ENCODE peak calls at places on chromosomes 5 and 9, in seven cellular contexts. B, D, V, S, Q, K and G are unnamed samples. For H3K9me3, the result is how much of the 10 kb centered on the place peaks cover.

GRCh38 chr5:177132504-177133118 is 962 bp upstream of the NSD1 start:
- DNase-seq in B (no peak), D (peak), V (peak), S (no peak), Q (no peak), K (no peak), G (peak)

GRCh38 chr9:126788631-126789349 is 16.1 kb upstream of the ZBTB43 start:
- DNase-seq in B (no peak), D (no peak), V (peak), S (no peak), Q (peak), K (peak), G (no peak)

GRCh38 chr5:98365126-98365525 is 408.3 kb upstream of the RGMB start:
- DNase-seq in B (no peak), D (no peak), V (no peak), S (no peak), Q (no peak), K (no peak), G (no peak)

GRCh38 chr5:33969572-33970452 is 14.7 kb downstream of the SLC45A2 start:
- DNase-seq in B (no peak), D (no peak), V (peak), S (no peak), Q (no peak), K (peak), G (no peak)

GRCh38 chr9:34675048-34675714 is 12.7 kb upstream of the CCL27 start:
- DNase-seq in B (no peak), D (no peak), V (peak), S (no peak), Q (no peak), K (peak), G (peak)

GRCh38 chr5:58635416-58635815 is 52.5 kb downstream of the RAB3C start:
- DNase-seq in B (no peak), D (no peak), V (no peak), S (no peak), Q (no peak), K (no peak), G (no peak)

GRCh38 chr9:89759563-89759962 is 154.8 kb downstream of the GADD45G start:
- DNase-seq in B (no peak), D (peak), V (no peak), S (no peak), Q (no peak), K (no peak), G (no peak)

GRCh38 chr5:95966005-95966404 is 4.4 kb upstream of the ELL2 start:
- DNase-seq in B (no peak), D (no peak), V (no peak), S (no peak), Q (no peak), K (peak), G (no peak)

GRCh38 chr5:116388564-116389258 is 185.9 kb downstream of the SEMA6A start:
- DNase-seq in B (no peak), D (no peak), V (no peak), S (no peak), Q (no peak), K (no peak), G (no peak)

GRCh38 chr5:148687427-148687826 is 33.1 kb upstream of the HTR4 start:
- DNase-seq in B (no peak), D (no peak), V (peak), S (no peak), Q (peak), K (peak), G (no peak)

GRCh38 chr5:148685520-148686134 is 31.3 kb upstream of the HTR4 start:
- DNase-seq in B (no peak), D (no peak), V (peak), S (no peak), Q (no peak), K (no peak), G (no peak)

GRCh38 chr5:148690945-148691344 is 36.6 kb upstream of the HTR4 start:
- DNase-seq in B (no peak), D (no peak), V (no peak), S (no peak), Q (no peak), K (no peak), G (no peak)

GRCh38 chr5:148688787-148689186 is 34.5 kb upstream of the HTR4 start:
- DNase-seq in B (no peak), D (no peak), V (no peak), S (no peak), Q (no peak), K (no peak), G (no peak)

GRCh38 chr5:148687871-148688270 is 33.5 kb upstream of the HTR4 start:
- DNase-seq in B (no peak), D (no peak), V (no peak), S (no peak), Q (no peak), K (no peak), G (no peak)
- H3K4me3 ChIP-seq in B (no peak), D (no peak), V (no peak), S (no peak), Q (no peak), K (no peak), G (no peak)

GRCh38 chr9:131528886-131529505 is 2.1 kb downstream of the UCK1 start:
- DNase-seq in B (no peak), D (no peak), V (no peak), S (no peak), Q (no peak), K (no peak), G (no peak)

GRCh38 chr9:131530930-131531832 is at the start of gene UCK1:
- DNase-seq in B (peak), D (peak), V (peak), S (peak), Q (peak), K (peak), G (peak)

GRCh38 chr9:131528186-131528585 is 2.9 kb downstream of the UCK1 start:
- DNase-seq in B (no peak), D (no peak), V (no peak), S (no peak), Q (no peak), K (no peak), G (no peak)

GRCh38 chr9:131530546-131530929 is 525 bp downstream of the UCK1 start:
- DNase-seq in B (peak), D (peak), V (peak), S (peak), Q (no peak), K (peak), G (no peak)

GRCh38 chr9:131529597-131530545 is 1.2 kb downstream of the UCK1 start:
- DNase-seq in B (no peak), D (no peak), V (no peak), S (no peak), Q (no peak), K (no peak), G (no peak)
- H3K27ac ChIP-seq in B (peak), D (peak), V (no peak), S (peak), Q (peak), K (peak), G (peak)

GRCh38 chr5:151362970-151363369 is 15.6 kb upstream of the SLC36A2 start:
- DNase-seq in B (no peak), D (no peak), V (no peak), S (no peak), Q (no peak), K (no peak), G (no peak)

GRCh38 chr5:151359391-151359790 is 12.0 kb upstream of the SLC36A2 start:
- DNase-seq in B (no peak), D (no peak), V (no peak), S (no peak), Q (no peak), K (no peak), G (no peak)

GRCh38 chr5:151357792-151358191 is 10.4 kb upstream of the SLC36A2 start:
- DNase-seq in B (no peak), D (no peak), V (peak), S (no peak), Q (no peak), K (no peak), G (no peak)

GRCh38 chr5:151363673-151364072 is 16.3 kb upstream of the SLC36A2 start:
- DNase-seq in B (no peak), D (no peak), V (no peak), S (no peak), Q (no peak), K (no peak), G (no peak)
- H3K9me3 ChIP-seq in B (under half), D (under half), V (under half), S (under half), Q (under half), K (under half), G (under half)

DNA sequence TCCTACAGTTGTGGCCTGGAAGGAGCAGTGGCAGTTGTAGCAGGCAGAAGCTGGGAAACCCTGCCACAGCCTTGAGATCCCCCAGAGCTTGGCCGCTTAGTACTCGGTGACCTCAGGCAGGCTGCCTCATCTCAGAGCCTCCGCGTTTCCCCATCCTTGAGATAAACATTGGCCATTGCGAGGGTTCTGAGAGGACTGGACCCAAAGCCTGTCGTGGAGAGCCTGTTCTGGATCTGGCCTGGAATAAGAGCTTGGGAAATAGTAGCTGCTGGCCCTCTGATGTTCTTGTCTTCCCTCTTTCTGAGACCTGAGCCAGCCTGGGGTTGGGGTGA is 1.3 kb downstream of the MIGA2 start:
- DNase-seq in B (no peak), D (no peak), V (peak), S (no peak), Q (no peak), K (no peak), G (no peak)
- H3K4me3 ChIP-seq in B (peak), D (peak), V (peak), S (peak), Q (peak), K (peak), G (peak)

DNA sequence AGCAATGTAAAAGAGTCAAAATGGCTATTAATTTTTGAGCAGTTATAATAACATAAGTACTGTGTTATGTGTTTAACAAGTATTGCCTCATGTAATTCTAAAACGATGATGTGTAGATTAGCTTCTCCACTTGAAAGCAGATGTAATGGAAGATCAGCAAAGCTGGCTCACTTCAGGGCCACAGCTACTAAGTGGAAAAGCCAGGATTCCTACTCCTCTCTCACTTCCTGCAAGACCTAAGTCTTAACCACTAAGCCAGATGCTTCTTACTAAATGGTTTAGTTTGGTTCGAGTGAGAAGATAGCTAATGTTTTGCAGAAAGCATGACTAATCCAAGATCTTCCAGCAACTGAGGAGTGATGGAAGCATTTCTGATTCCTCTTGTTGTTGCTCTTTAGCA is 15.7 kb upstream of the TNC start:
- DNase-seq in B (no peak), D (no peak), V (peak), S (no peak), Q (no peak), K (no peak), G (no peak)
- H3K27ac ChIP-seq in B (no peak), D (no peak), V (peak), S (no peak), Q (no peak), K (no peak), G (no peak)

GRCh38 chr9:2545881-2546490 is 75.6 kb upstream of the VLDLR start:
- DNase-seq in B (no peak), D (no peak), V (no peak), S (no peak), Q (no peak), K (no peak), G (no peak)
- H3K9me3 ChIP-seq in B (under half), D (under half), V (under half), S (under half), Q (under half), K (under half), G (under half)

GRCh38 chr5:158911693-158912363 is 187.9 kb downstream of the EBF1 start:
- DNase-seq in B (no peak), D (no peak), V (peak), S (no peak), Q (no peak), K (no peak), G (no peak)

GRCh38 chr5:158910782-158911692 is 188.7 kb downstream of the EBF1 start:
- DNase-seq in B (no peak), D (no peak), V (peak), S (no peak), Q (no peak), K (peak), G (no peak)

GRCh38 chr5:158905281-158905680 is 194.4 kb downstream of the EBF1 start:
- DNase-seq in B (no peak), D (no peak), V (peak), S (no peak), Q (no peak), K (no peak), G (no peak)

GRCh38 chr5:158914008-158914407 is 185.7 kb downstream of the EBF1 start:
- DNase-seq in B (no peak), D (no peak), V (no peak), S (no peak), Q (no peak), K (no peak), G (no peak)

DNA sequence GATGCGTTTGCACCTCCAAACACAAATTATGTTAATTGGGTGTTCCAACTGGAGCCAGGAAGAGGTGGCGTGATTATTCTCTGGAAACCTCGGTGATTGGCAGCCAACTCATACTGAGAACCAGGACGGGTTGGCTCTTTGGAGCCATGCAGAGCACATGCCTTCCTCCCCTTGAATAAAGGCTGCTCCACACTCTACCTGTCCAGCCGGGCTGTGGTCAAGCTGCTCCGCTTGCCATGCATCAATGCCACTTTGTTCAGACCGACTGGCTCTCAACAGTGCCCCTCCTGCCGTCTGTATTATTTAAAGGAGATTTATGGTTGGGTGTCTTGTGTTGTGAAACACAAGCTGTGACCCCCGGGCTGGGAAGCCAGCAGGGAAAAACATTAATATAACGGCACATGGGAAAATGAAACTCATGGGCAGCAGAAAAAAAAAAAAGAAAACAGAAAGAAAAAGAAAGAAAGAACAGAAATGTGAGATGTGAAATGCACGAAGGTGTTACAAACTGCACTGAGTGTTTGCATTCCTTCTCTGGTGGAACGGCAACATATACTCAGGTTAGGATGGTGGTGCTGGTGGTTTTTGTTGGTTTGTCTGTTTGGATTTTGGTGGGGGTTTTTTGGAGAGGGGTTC is 190.9 kb downstream of the EBF1 start:
- DNase-seq in B (no peak), D (no peak), V (no peak), S (no peak), Q (no peak), K (no peak), G (no peak)
- H3K4me3 ChIP-seq in B (no peak), D (no peak), V (no peak), S (no peak), Q (no peak), K (no peak), G (no peak)

DNA sequence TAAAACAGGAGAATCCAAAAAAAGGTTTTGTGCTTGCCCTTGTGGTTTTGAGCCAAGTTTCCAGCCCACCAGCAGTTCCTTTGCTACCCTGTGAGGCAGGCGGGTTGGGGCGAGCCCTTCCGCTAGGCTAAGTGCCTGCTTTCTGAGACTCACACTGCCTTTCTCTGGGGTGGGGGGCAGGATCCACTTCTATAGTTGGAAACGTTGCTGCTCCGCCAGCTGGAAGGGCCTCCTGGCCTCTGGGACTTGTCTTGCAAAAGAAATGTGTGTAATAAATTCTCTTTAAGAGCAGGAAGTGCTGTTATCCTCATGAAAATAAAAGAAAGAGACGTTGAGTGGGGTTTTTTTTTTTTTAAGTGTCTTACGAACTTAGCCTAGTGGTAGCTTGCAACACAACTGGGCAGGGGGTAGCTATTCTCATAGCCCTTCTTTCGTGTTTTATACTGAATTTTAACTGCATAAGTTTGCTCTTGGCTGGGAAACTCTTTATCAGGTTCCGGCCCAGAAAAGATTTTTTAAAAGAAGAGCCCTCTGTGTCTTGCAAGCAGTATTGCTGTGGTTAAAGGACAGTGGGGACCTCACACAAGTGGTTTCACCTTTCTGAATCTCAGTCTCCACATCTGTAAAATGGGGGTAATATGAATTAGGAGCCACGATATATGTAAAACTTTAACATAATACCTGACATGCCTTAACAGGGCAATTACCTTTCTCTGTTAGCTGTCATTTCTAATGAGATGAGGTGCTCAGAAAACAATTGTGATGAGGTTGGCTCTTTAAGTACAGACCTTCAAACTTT is 19.8 kb downstream of the JADE2 start:
- DNase-seq in B (no peak), D (no peak), V (no peak), S (peak), Q (no peak), K (no peak), G (no peak)
- H3K27ac ChIP-seq in B (no peak), D (peak), V (no peak), S (peak), Q (no peak), K (no peak), G (peak)